ENCODE peak calls at places on chromosomes 4 and X, in nine cellular contexts. Z is GM23338, S is breast epithelium, Q is K562, R is suprapubic skin, O is stomach, K is endothelial cell of umbilical vein, E is Panc1, X is SK-N-SH. W is an unnamed sample.

GRCh38 chrX:130051176-130051845 is 59.0 kb downstream of the ELF4 start:
- DNase-seq in Z (no peak), S (no peak), Q (no peak), R (no peak), O (no peak), K (no peak), E (no peak), X (no peak), W (no peak)

GRCh38 chr4:189304755-189305154 is 635.9 kb upstream of the FRG1 start:
- DNase-seq in Z (no peak), S (no peak), Q (no peak), R (no peak), O (no peak), K (no peak), E (no peak), X (peak), W (no peak)

GRCh38 chr4:117157360-117157759 is 72.0 kb upstream of the TRAM1L1 start:
- DNase-seq in Z (no peak), S (no peak), Q (no peak), R (no peak), O (no peak), K (no peak), E (no peak), X (no peak), W (no peak)

GRCh38 chr4:48898733-48899431 is 7.7 kb downstream of the OCIAD2 start:
- DNase-seq in Z (no peak), S (no peak), Q (no peak), R (no peak), O (no peak), K (peak), E (no peak), X (no peak), W (peak)

GRCh38 chr4:6987566-6987920 is 55.6 kb upstream of the TADA2B start:
- DNase-seq in Z (peak), S (no peak), Q (peak), R (no peak), O (no peak), K (no peak), E (no peak), X (no peak), W (peak)

GRCh38 chr4:170088686-170089085 is 1.1 kb downstream of the AADAT start:
- DNase-seq in Z (no peak), S (no peak), Q (no peak), R (no peak), O (no peak), K (no peak), E (no peak), X (peak), W (no peak)

GRCh38 chr4:168502886-168503285 is 6.0 kb downstream of the PALLD start:
- DNase-seq in Z (no peak), S (no peak), Q (no peak), R (no peak), O (no peak), K (no peak), E (no peak), X (no peak), W (no peak)

GRCh38 chr4:76802546-76803021 is 95.4 kb downstream of the SOWAHB start:
- DNase-seq in Z (peak), S (no peak), Q (peak), R (no peak), O (no peak), K (no peak), E (no peak), X (no peak), W (no peak)

GRCh38 chrX:87873347-87873941 is 355.8 kb downstream of the KLHL4 start:
- DNase-seq in Z (no peak), S (no peak), Q (no peak), R (no peak), O (no peak), K (no peak), E (no peak), X (no peak), W (no peak)

GRCh38 chr4:184163813-184164212 is 53.9 kb downstream of the ENPP6 start:
- DNase-seq in Z (peak), S (no peak), Q (peak), R (no peak), O (peak), K (peak), E (no peak), X (peak), W (peak)

GRCh38 chrX:45619290-45619689 is 418.6 kb upstream of the DIPK2B start:
- DNase-seq in Z (no peak), S (no peak), Q (no peak), R (no peak), O (no peak), K (no peak), E (no peak), X (no peak), W (no peak)

GRCh38 chrX:45622538-45622937 is 421.9 kb upstream of the DIPK2B start:
- DNase-seq in Z (no peak), S (no peak), Q (no peak), R (no peak), O (no peak), K (peak), E (no peak), X (no peak), W (no peak)

GRCh38 chrX:45621356-45622041 is 420.8 kb upstream of the DIPK2B start:
- DNase-seq in Z (no peak), S (no peak), Q (no peak), R (no peak), O (no peak), K (peak), E (no peak), X (no peak), W (no peak)

GRCh38 chrX:45622042-45622423 is 421.4 kb upstream of the DIPK2B start:
- DNase-seq in Z (no peak), S (no peak), Q (no peak), R (no peak), O (no peak), K (no peak), E (no peak), X (no peak), W (no peak)

GRCh38 chrX:45623266-45623665 is 422.6 kb upstream of the DIPK2B start:
- DNase-seq in Z (no peak), S (no peak), Q (no peak), R (no peak), O (no peak), K (peak), E (no peak), X (no peak), W (no peak)
- TF ChIP-seq POLR2AphosphoS5 in Z (no peak), S (no peak), Q (no peak), R (no peak), O (no peak), K (no peak), E (no peak), X (peak), W (no peak)

GRCh38 chr4:139557506-139558110 is 1.6 kb upstream of the SETD7 start:
- DNase-seq in Z (peak), S (no peak), Q (no peak), R (no peak), O (peak), K (peak), E (no peak), X (no peak), W (no peak)
- H3K27ac ChIP-seq in Z (no peak), S (peak), Q (no peak), R (peak), O (peak), K (no peak), E (peak), X (peak), W (peak)

GRCh38 chr4:37706032-37706431 is 19.9 kb upstream of the RELL1 start:
- DNase-seq in Z (no peak), S (no peak), Q (no peak), R (no peak), O (no peak), K (no peak), E (no peak), X (no peak), W (no peak)
- TF ChIP-seq POLR2AphosphoS5 in Z (no peak), S (no peak), Q (no peak), R (no peak), O (no peak), K (no peak), E (no peak), X (no peak), W (no peak)

DNA sequence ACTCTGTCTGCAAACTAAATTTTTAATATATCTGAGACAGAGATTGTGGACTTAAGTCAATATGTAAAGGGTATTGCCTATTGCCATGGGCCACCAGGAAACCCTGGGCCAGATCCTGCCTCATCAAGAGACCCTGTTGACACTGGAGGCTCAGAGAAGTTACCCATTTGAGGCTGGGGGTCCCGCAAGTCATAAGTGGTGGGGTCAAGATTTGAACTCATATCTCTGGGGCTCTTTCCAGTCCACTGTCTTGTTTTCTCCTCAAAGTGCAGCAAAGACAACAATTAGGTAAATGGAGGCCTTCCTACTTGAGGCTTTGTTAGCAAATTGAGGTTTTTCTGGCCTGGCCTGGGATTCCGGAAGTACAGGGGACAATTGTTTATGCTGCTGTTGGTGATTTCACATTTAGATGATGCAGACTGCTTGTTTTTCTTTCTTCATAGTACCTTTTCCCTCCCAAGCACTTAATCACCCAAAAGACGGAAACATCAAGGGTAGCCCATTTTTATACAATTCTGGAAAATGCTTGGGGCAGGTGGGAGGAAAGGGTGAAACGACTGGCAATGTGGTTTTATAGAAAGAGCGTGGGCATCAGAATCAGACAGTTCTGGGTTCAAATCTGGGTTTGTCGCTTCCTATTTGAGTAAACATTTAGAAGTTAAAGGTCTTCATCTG is 160.0 kb downstream of the SMIM20 start:
- DNase-seq in Z (no peak), S (no peak), Q (no peak), R (no peak), O (no peak), K (no peak), E (no peak), X (no peak), W (no peak)
- H3K27ac ChIP-seq in Z (no peak), S (peak), Q (no peak), R (peak), O (peak), K (no peak), E (no peak), X (no peak), W (peak)

DNA sequence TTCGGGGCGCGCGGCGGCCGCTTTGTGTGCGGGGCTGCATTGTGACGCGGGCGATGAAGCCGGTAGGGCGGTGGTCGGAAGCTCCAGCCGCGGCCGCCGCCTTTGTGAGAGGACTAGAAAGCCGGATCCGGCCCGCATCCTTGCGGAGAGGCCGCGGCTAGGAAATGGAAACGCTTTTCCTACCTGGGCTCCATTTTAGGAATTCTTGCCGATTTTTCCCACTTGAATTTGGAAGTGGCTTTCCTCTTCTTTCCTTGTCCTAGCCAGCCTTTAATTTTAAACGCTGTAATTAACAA is 708 bp downstream of the TMSB4X start:
- DNase-seq in Z (no peak), S (no peak), Q (no peak), R (no peak), O (no peak), K (no peak), E (no peak), X (no peak), W (no peak)
- TF ChIP-seq POLR2AphosphoS5 in Z (no peak), S (no peak), Q (no peak), R (peak), O (no peak), K (peak), E (peak), X (no peak), W (no peak)

GRCh38 chr4:121256346-121256745 is 92.2 kb upstream of the TNIP3 start:
- DNase-seq in Z (no peak), S (no peak), Q (no peak), R (no peak), O (no peak), K (peak), E (no peak), X (no peak), W (peak)
- H3K27ac ChIP-seq in Z (no peak), S (no peak), Q (no peak), R (no peak), O (peak), K (no peak), E (no peak), X (no peak), W (peak)

DNA sequence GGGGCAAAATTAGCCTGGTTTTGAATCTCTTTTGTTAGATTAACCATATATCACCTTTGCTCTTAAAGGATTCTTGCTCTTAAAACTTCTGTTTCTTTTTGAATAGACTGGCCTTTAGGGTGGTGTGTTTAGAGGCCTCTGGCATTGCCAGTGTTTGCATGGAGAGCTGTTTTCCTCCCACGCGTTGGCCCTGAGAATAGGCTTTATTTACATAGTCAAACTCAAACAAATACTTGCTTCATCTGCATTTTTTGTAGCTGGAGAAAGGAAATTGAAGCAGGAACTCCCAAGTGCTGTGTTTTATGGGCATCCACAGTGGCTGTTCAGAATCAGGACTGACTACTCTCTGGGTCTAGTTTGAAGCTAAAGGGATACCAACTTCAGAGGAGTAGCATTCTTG is 2.7 kb downstream of the SHROOM2 start:
- DNase-seq in Z (peak), S (no peak), Q (no peak), R (no peak), O (peak), K (peak), E (no peak), X (no peak), W (no peak)
- TF ChIP-seq POLR2AphosphoS5 in Z (no peak), S (no peak), Q (no peak), R (no peak), O (no peak), K (no peak), E (no peak), X (no peak), W (no peak)

GRCh38 chr4:147526272-147526654 is 45.4 kb downstream of the EDNRA start:
- DNase-seq in Z (peak), S (no peak), Q (no peak), R (no peak), O (no peak), K (no peak), E (no peak), X (no peak), W (no peak)
- H3K27ac ChIP-seq in Z (no peak), S (no peak), Q (no peak), R (no peak), O (no peak), K (no peak), E (no peak), X (no peak), W (no peak)